ENCODE peak calls at places on chromosomes 11 and 22, in four cellular contexts. One of them, this sample, is unnamed.

GRCh38 chr22:50167689-50168489 is 2.6 kb upstream of the PANX2 start:
- DNase-seq in K562: no peak
- DNase-seq in GM12878: no peak
- DNase-seq in HepG2: no peak
- DNase-seq in this sample: no peak

GRCh38 chr11:13261600-13262061 is 16.0 kb upstream of the BMAL1 start:
- DNase-seq in K562: no peak
- DNase-seq in GM12878: no peak
- DNase-seq in HepG2: no peak
- DNase-seq in this sample: no peak

GRCh38 chr22:43992331-43992821 is 31.7 kb upstream of the PARVB start:
- DNase-seq in K562: no peak
- DNase-seq in GM12878: no peak
- DNase-seq in HepG2: no peak
- DNase-seq in this sample: peak; percentile 33

GRCh38 chr11:45827123-45827522 is 20.2 kb upstream of the CRY2 start:
- DNase-seq in K562: no peak
- DNase-seq in GM12878: no peak
- DNase-seq in HepG2: no peak
- DNase-seq in this sample: no peak

GRCh38 chr11:66530927-66531722 is 14.7 kb downstream of the ZDHHC24 start:
- DNase-seq in K562: no peak
- DNase-seq in GM12878: no peak
- DNase-seq in HepG2: no peak
- DNase-seq in this sample: no peak

GRCh38 chr22:23856721-23857605 is 712 bp upstream of the SLC2A11 start:
- DNase-seq in K562: no peak
- DNase-seq in GM12878: no peak
- DNase-seq in HepG2: peak; percentile 54
- DNase-seq in this sample: peak; percentile 63

GRCh38 chr11:130840683-130841082 is 75.6 kb downstream of the SNX19 start:
- DNase-seq in K562: no peak
- DNase-seq in GM12878: no peak
- DNase-seq in HepG2: no peak
- DNase-seq in this sample: no peak

GRCh38 chr11:36509265-36509664 is 807 bp downstream of the TRAF6 start:
- DNase-seq in K562: peak; percentile 59
- DNase-seq in GM12878: no peak
- DNase-seq in HepG2: no peak
- DNase-seq in this sample: peak; percentile 34

GRCh38 chr11:8721740-8722139 is 39.1 kb downstream of the RPL27A start:
- DNase-seq in K562: no peak
- DNase-seq in GM12878: no peak
- DNase-seq in HepG2: no peak
- DNase-seq in this sample: no peak

GRCh38 chr22:29163808-29164207 is 41.9 kb upstream of the EMID1 start:
- DNase-seq in K562: no peak
- DNase-seq in GM12878: no peak
- DNase-seq in HepG2: no peak
- DNase-seq in this sample: no peak

GRCh38 chr11:72584293-72584921 is 89.8 kb downstream of the PDE2A start:
- DNase-seq in K562: peak; percentile 31
- DNase-seq in GM12878: no peak
- DNase-seq in HepG2: no peak
- DNase-seq in this sample: no peak

GRCh38 chr22:37021710-37022482 is 2.4 kb downstream of the MPST start:
- DNase-seq in K562: peak; percentile 58
- DNase-seq in GM12878: no peak
- DNase-seq in HepG2: no peak
- DNase-seq in this sample: peak; percentile 82

GRCh38 chr11:44593194-44593593 is 27.7 kb downstream of the CD82 start:
- DNase-seq in K562: no peak
- DNase-seq in GM12878: no peak
- DNase-seq in HepG2: no peak
- DNase-seq in this sample: peak; percentile 67

GRCh38 chr11:119192111-119192510 is 6.8 kb downstream of the NHERF4 start:
- DNase-seq in K562: no peak
- DNase-seq in GM12878: no peak
- DNase-seq in HepG2: no peak
- DNase-seq in this sample: no peak

GRCh38 chr22:38766076-38766777 is 10.4 kb upstream of the SUN2 start:
- DNase-seq in K562: peak; percentile 56
- DNase-seq in GM12878: no peak
- DNase-seq in HepG2: peak; percentile 74
- DNase-seq in this sample: peak; percentile 77

GRCh38 chr22:41447435-41448188 is 1.0 kb upstream of the TOB2 start:
- DNase-seq in K562: peak; percentile 33
- DNase-seq in GM12878: no peak
- DNase-seq in HepG2: peak; percentile 73
- DNase-seq in this sample: peak; percentile 50

GRCh38 chr11:61345954-61346814 is 13.2 kb downstream of the TKFC start:
- DNase-seq in K562: no peak
- DNase-seq in GM12878: no peak
- DNase-seq in HepG2: no peak
- DNase-seq in this sample: no peak

GRCh38 chr11:97234016-97234415 is 844.2 kb downstream of the JRKL start:
- DNase-seq in K562: no peak
- DNase-seq in GM12878: no peak
- DNase-seq in HepG2: no peak
- DNase-seq in this sample: no peak

GRCh38 chr11:132220464-132220863 is 850.0 kb downstream of the NTM start:
- DNase-seq in K562: no peak
- DNase-seq in GM12878: no peak
- DNase-seq in HepG2: no peak
- DNase-seq in this sample: no peak

GRCh38 chr11:6473481-6474422 is at the start of gene TRIM3:
- DNase-seq in K562: peak; percentile 99
- DNase-seq in GM12878: no peak
- DNase-seq in HepG2: peak; percentile 50
- DNase-seq in this sample: peak; percentile 100

GRCh38 chr22:48919187-48919590 is 908.5 kb downstream of the BRD1 start:
- DNase-seq in K562: no peak
- DNase-seq in GM12878: no peak
- DNase-seq in HepG2: no peak
- DNase-seq in this sample: no peak

GRCh38 chr11:61472282-61472681 is 36.3 kb upstream of the LRRC10B start:
- DNase-seq in K562: no peak
- DNase-seq in GM12878: no peak
- DNase-seq in HepG2: no peak
- DNase-seq in this sample: no peak

GRCh38 chr11:57874981-57875380 is 113.4 kb downstream of the CTNND1 start:
- DNase-seq in K562: no peak
- DNase-seq in GM12878: no peak
- DNase-seq in HepG2: no peak
- DNase-seq in this sample: no peak

GRCh38 chr11:131875611-131876010 is 505.2 kb downstream of the NTM start:
- DNase-seq in K562: no peak
- DNase-seq in GM12878: no peak
- DNase-seq in HepG2: no peak
- DNase-seq in this sample: no peak

GRCh38 chr11:90332415-90332814 is 109.6 kb upstream of the CHORDC1 start:
- DNase-seq in K562: no peak
- DNase-seq in GM12878: no peak
- DNase-seq in HepG2: no peak
- DNase-seq in this sample: no peak

GRCh38 chr11:15497366-15497765 is 382.6 kb downstream of the INSC start:
- DNase-seq in K562: no peak
- DNase-seq in GM12878: no peak
- DNase-seq in HepG2: no peak
- DNase-seq in this sample: no peak

GRCh38 chr11:35177370-35177769 is 38.4 kb downstream of the CD44 start:
- DNase-seq in K562: no peak
- DNase-seq in GM12878: no peak
- DNase-seq in HepG2: no peak
- DNase-seq in this sample: no peak

GRCh38 chr11:12397953-12398352 is 20.6 kb downstream of the PARVA start:
- DNase-seq in K562: no peak
- DNase-seq in GM12878: no peak
- DNase-seq in HepG2: no peak
- DNase-seq in this sample: no peak

GRCh38 chr11:130894322-130895025 is 21.8 kb downstream of the SNX19 start:
- DNase-seq in K562: peak; percentile 62
- DNase-seq in GM12878: peak; percentile 15
- DNase-seq in HepG2: peak; percentile 71
- DNase-seq in this sample: peak; percentile 57

GRCh38 chr22:22201185-22201924 is 43.2 kb upstream of the VPREB1 start:
- DNase-seq in K562: peak; percentile 90
- DNase-seq in GM12878: no peak
- DNase-seq in HepG2: peak; percentile 25
- DNase-seq in this sample: peak; percentile 63

GRCh38 chr11:7638710-7639642 is 34.3 kb downstream of the CYB5R2 start:
- DNase-seq in K562: no peak
- DNase-seq in GM12878: no peak
- DNase-seq in HepG2: no peak
- DNase-seq in this sample: no peak

GRCh38 chr11:65843811-65844210 is 10.0 kb downstream of the SNX32 start:
- DNase-seq in K562: no peak
- DNase-seq in GM12878: no peak
- DNase-seq in HepG2: no peak
- DNase-seq in this sample: no peak

GRCh38 chr22:47034076-47034808 is 271.8 kb downstream of the TBC1D22A start:
- DNase-seq in K562: no peak
- DNase-seq in GM12878: no peak
- DNase-seq in HepG2: no peak
- DNase-seq in this sample: no peak

GRCh38 chr11:95095858-95096587 is 6.4 kb downstream of the ENDOD1 start:
- DNase-seq in K562: no peak
- DNase-seq in GM12878: peak; percentile 88
- DNase-seq in HepG2: no peak
- DNase-seq in this sample: no peak

GRCh38 chr11:27458182-27458581 is 14.4 kb downstream of the LGR4 start:
- DNase-seq in K562: no peak
- DNase-seq in GM12878: no peak
- DNase-seq in HepG2: no peak
- DNase-seq in this sample: no peak

GRCh38 chr22:37726240-37726887 is 29.5 kb downstream of the TRIOBP start:
- DNase-seq in K562: no peak
- DNase-seq in GM12878: no peak
- DNase-seq in HepG2: no peak
- DNase-seq in this sample: no peak

GRCh38 chr22:46696614-46697013 is 41.4 kb downstream of the CERK start:
- DNase-seq in K562: no peak
- DNase-seq in GM12878: no peak
- DNase-seq in HepG2: no peak
- DNase-seq in this sample: peak; percentile 38

GRCh38 chr11:101345891-101346290 is 216.3 kb upstream of the PGR start:
- DNase-seq in K562: no peak
- DNase-seq in GM12878: no peak
- DNase-seq in HepG2: no peak
- DNase-seq in this sample: no peak

GRCh38 chr11:100791873-100792272 is 104.8 kb downstream of the ARHGAP42 start:
- DNase-seq in K562: no peak
- DNase-seq in GM12878: no peak
- DNase-seq in HepG2: no peak
- DNase-seq in this sample: no peak

DNA sequence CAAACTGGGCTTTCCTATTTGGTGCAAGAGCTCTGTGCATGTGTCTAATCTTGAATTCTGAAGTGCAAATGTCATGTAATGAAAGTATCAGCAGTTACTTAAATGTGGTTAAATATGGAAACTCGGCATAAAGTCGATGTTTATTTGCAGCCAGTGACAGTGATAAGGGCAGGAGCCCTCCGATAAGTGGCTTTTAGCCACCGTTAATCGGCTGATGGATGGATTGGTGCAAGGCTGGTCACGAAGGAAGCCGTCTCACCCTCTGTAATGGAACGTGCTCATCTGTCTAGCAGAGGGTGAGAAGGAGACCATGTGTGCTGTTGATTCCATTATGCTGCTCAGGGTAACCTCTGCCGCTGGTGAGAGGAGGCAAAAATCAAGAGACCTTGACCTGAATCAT is 121.8 kb upstream of the PAX6 start:
- DNase-seq in K562: no peak
- DNase-seq in GM12878: no peak
- DNase-seq in HepG2: no peak
- DNase-seq in this sample: no peak
- H3K36me3 ChIP-seq in K562: no peaks in the 10 kb centered on the region
- H3K36me3 ChIP-seq in GM12878: no peaks in the 10 kb centered on the region
- H3K36me3 ChIP-seq in HepG2: no peaks in the 10 kb centered on the region
- H3K36me3 ChIP-seq in this sample: no peaks in the 10 kb centered on the region

DNA sequence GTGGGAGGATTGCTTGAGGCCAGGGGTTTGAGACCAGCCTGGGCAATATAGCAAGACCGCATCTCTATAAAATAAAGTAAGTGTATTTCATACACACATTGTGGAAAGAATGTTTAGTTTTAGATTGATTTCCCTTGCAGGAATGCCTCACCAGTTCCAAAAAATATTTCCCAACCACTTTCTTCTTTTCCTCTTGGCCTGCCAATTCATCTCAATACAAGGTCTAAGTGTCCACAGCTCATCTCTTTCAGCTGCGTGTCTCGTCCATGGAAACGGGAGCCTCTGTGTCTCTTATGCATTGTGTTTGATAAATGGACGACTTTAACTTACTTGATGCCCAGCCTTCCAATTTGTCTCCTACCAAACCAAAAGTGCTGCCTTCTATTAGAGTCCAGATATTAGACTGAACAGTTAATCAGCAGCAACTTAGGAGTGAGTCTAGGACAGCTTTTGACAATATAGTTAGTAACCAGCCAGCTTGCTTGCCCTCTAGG is 27.2 kb downstream of the FBXO7 start:
- DNase-seq in K562: no peak
- DNase-seq in GM12878: no peak
- DNase-seq in HepG2: no peak
- DNase-seq in this sample: no peak
- TF ChIP-seq REST in K562: no peak
- TF ChIP-seq REST in GM12878: no peak
- TF ChIP-seq REST in HepG2: no peak
- TF ChIP-seq REST in this sample: no peak

DNA sequence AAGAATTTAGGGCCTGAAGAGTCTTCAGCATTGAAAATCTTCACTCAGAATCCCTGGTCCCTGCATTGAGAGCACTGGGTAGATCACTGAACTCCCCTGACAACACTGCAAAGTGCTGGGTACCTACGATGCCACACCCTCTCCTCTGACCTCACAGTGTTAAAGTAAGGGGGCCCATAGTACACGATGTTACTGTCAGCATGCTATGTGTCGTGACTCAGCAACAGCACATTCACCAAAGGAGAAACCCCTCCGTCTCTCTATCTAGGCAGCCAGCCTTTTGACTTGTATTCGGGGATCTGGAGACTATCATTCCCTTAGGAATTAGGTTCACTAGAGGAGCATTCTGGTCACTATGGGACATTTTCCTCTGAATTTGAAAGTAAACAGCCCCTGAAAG is 67.4 kb upstream of the PITPNB start:
- DNase-seq in K562: no peak
- DNase-seq in GM12878: no peak
- DNase-seq in HepG2: no peak
- DNase-seq in this sample: no peak
- TF ChIP-seq TAF1 in K562: no peak
- TF ChIP-seq TAF1 in GM12878: no peak
- TF ChIP-seq TAF1 in HepG2: no peak
- TF ChIP-seq TAF1 in this sample: no peak

GRCh38 chr11:1471736-1472135 is 14.8 kb downstream of the MOB2 start:
- DNase-seq in K562: no peak
- DNase-seq in GM12878: no peak
- DNase-seq in HepG2: no peak
- DNase-seq in this sample: no peak
- H3K36me3 ChIP-seq in K562: peaks cover 3% of the 10 kb centered on the region
- H3K36me3 ChIP-seq in GM12878: peaks cover 3% of the 10 kb centered on the region
- H3K36me3 ChIP-seq in HepG2: peaks cover 9% of the 10 kb centered on the region
- H3K36me3 ChIP-seq in this sample: peaks cover 8% of the 10 kb centered on the region